ENCODE peak calls at places on chromosomes 16 and 17, in seven cellular contexts. E is CD8-positive, alpha-beta T cell; K is lung; W is brain microvascular endothelial cell; D is left ventricle myocardium inferior; Z is GM12865; Y is AG04450. P is an unnamed sample.

GRCh38 chr17:22669721-22670120 is 977.4 kb downstream of the KCNJ18 start:
- DNase-seq in D (no peak), Y (no peak), K (no peak), E (no peak), W (no peak), Z (no peak), P (no peak)

GRCh38 chr17:56699186-56699895 is 105.8 kb downstream of the NOG start:
- DNase-seq in D (peak), E (no peak), W (peak), K (peak), Z (no peak), Y (peak), P (peak)

GRCh38 chr16:66457888-66458287 is 30.8 kb downstream of the BEAN1 start:
- DNase-seq in Z (no peak), D (no peak), E (no peak), W (no peak), Y (no peak), K (no peak), P (peak)

GRCh38 chr17:64092111-64092510 is 37.8 kb downstream of the ERN1 start:
- DNase-seq in D (no peak), W (no peak), Z (peak), E (no peak), K (no peak), Y (no peak), P (no peak)

GRCh38 chr17:27473748-27474609 is 17.7 kb downstream of the KSR1 start:
- DNase-seq in D (peak), K (peak), Y (no peak), Z (peak), E (peak), W (no peak), P (no peak)

GRCh38 chr17:40038882-40039513 is 15.2 kb downstream of the MED24 start:
- DNase-seq in D (peak), Y (peak), Z (no peak), K (peak), W (peak), E (no peak), P (no peak)

GRCh38 chr16:14240216-14240843 is 169.2 kb downstream of the MRTFB start:
- DNase-seq in K (no peak), D (no peak), W (no peak), Z (no peak), Y (no peak), E (no peak), P (no peak)

GRCh38 chr17:81328925-81329278 is 33.8 kb upstream of the SLC38A10 start:
- DNase-seq in Z (no peak), E (no peak), D (no peak), K (no peak), W (no peak), Y (no peak), P (no peak)

GRCh38 chr17:1769826-1770477 is 8.1 kb downstream of the SERPINF1 start:
- DNase-seq in D (no peak), K (no peak), Z (no peak), Y (no peak), E (peak), W (no peak), P (no peak)

GRCh38 chr16:12337776-12338655 is 361.5 kb downstream of the SNX29 start:
- DNase-seq in W (no peak), E (no peak), K (no peak), Z (no peak), D (no peak), Y (no peak), P (no peak)

GRCh38 chr16:73149329-73149728 is 101.4 kb upstream of the ZFHX3 start:
- DNase-seq in Y (no peak), W (no peak), K (no peak), D (no peak), E (no peak), Z (no peak), P (no peak)

GRCh38 chr16:49717693-49718092 is 138.2 kb downstream of the ZNF423 start:
- DNase-seq in K (no peak), W (no peak), E (no peak), Z (no peak), Y (no peak), D (no peak), P (no peak)

GRCh38 chr17:34725008-34725407 is 145.6 kb downstream of the TMEM132E start:
- DNase-seq in Y (no peak), E (no peak), Z (no peak), K (no peak), W (no peak), D (no peak), P (no peak)

GRCh38 chr17:7114241-7114874 is at the start of gene ASGR2:
- DNase-seq in Y (no peak), K (no peak), D (no peak), W (no peak), Z (no peak), E (no peak), P (no peak)

GRCh38 chr17:56597495-56597990 is 4.0 kb downstream of the NOG start:
- DNase-seq in W (no peak), K (no peak), Z (no peak), Y (no peak), E (no peak), D (no peak), P (no peak)

GRCh38 chr16:27401768-27402568 is at the start of gene IL21R:
- DNase-seq in Y (no peak), D (peak), W (peak), E (peak), Z (peak), K (peak), P (no peak)

GRCh38 chr17:51044964-51045363 is 75.7 kb downstream of the SPAG9 start:
- DNase-seq in K (no peak), W (no peak), Z (no peak), Y (no peak), D (no peak), E (no peak), P (no peak)

GRCh38 chr17:3894927-3895343 is 2.1 kb upstream of the CAMKK1 start:
- DNase-seq in Y (no peak), K (peak), W (no peak), E (no peak), Z (no peak), D (no peak), P (no peak)

GRCh38 chr17:43003542-43004172 is 2.9 kb upstream of the IFI35 start:
- DNase-seq in D (no peak), Z (no peak), Y (no peak), E (no peak), W (no peak), K (no peak), P (no peak)

GRCh38 chr16:89193576-89194293 is 6.6 kb downstream of the SLC22A31 start:
- DNase-seq in E (peak), Z (no peak), W (no peak), D (no peak), Y (no peak), K (no peak), P (no peak)

GRCh38 chr16:89191901-89192184 is 8.5 kb downstream of the SLC22A31 start:
- DNase-seq in D (no peak), W (no peak), E (no peak), Z (no peak), K (no peak), Y (no peak), P (no peak)

GRCh38 chr16:89194340-89195311 is 5.7 kb downstream of the SLC22A31 start:
- DNase-seq in K (no peak), D (no peak), Y (no peak), W (no peak), E (no peak), Z (no peak), P (no peak)

GRCh38 chr16:89191033-89191900 is 9.1 kb downstream of the SLC22A31 start:
- DNase-seq in W (no peak), K (no peak), Z (no peak), Y (no peak), E (peak), D (no peak), P (no peak)

DNA sequence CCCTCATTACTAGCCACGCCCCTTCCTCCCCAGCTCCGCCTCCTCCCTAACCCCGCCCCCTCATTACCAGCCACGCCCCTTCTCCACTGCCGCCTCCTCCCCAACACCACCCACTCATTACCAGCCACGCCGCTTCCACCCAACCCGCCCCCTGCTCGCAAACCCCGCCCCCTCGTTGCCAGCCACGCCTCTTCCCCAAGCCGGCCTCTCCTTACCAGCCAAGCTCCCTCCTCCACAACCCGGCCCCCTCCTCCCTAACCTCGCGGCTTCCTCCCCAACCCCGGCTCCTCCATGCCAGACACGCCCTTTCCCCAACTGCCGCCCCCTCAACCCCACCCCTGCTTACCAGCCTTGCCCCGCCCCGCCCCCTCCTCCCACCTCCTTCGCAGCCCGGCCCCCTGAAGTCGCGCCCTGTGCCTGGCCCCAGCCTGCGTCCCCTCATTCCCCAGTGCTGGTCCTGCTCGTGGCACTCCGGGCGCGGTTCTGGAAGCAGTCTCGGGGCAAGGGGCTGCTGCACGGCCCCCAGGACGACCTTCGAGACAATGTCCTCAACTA is 7.2 kb downstream of the SLC22A31 start:
- DNase-seq in K (peak), E (peak), D (peak), Y (no peak), W (peak), Z (no peak), P (no peak)
- H3K4me3 ChIP-seq in K (no peak), E (no peak), D (no peak), Y (peak), W (no peak), Z (no peak), P (no peak)

GRCh38 chr16:23566724-23567123 is 9.2 kb downstream of the UBFD1 start:
- DNase-seq in W (no peak), Y (no peak), Z (no peak), K (no peak), D (no peak), E (no peak), P (no peak)

GRCh38 chr16:23561586-23561985 is 4.1 kb downstream of the UBFD1 start:
- DNase-seq in D (no peak), E (no peak), Z (no peak), Y (no peak), K (no peak), W (no peak), P (no peak)

GRCh38 chr16:23562505-23562904 is 5.0 kb downstream of the UBFD1 start:
- DNase-seq in W (no peak), Y (no peak), E (no peak), K (no peak), Z (no peak), D (no peak), P (no peak)

GRCh38 chr16:23564964-23565363 is 7.4 kb downstream of the UBFD1 start:
- DNase-seq in Z (no peak), K (no peak), W (no peak), E (no peak), D (peak), Y (no peak), P (no peak)

GRCh38 chr16:23563186-23563585 is 5.7 kb downstream of the UBFD1 start:
- DNase-seq in W (no peak), K (no peak), Y (no peak), E (no peak), D (no peak), Z (no peak), P (no peak)
- H3K4me3 ChIP-seq in W (no peak), K (no peak), Y (no peak), E (no peak), D (no peak), Z (no peak), P (no peak)

GRCh38 chr17:83091257-83092141 is 12.1 kb downstream of the METRNL start:
- DNase-seq in K (peak), D (no peak), Y (no peak), Z (no peak), E (no peak), W (no peak), P (no peak)

GRCh38 chr17:83092931-83093330 is 13.5 kb downstream of the METRNL start:
- DNase-seq in Y (no peak), E (no peak), Z (no peak), K (no peak), D (no peak), W (no peak), P (no peak)

GRCh38 chr17:83090424-83091256 is 11.2 kb downstream of the METRNL start:
- DNase-seq in Z (no peak), W (no peak), Y (no peak), K (no peak), D (no peak), E (no peak), P (no peak)

GRCh38 chr17:83093506-83093905 is 14.1 kb downstream of the METRNL start:
- DNase-seq in Z (no peak), W (no peak), D (no peak), E (no peak), K (no peak), Y (no peak), P (no peak)

DNA sequence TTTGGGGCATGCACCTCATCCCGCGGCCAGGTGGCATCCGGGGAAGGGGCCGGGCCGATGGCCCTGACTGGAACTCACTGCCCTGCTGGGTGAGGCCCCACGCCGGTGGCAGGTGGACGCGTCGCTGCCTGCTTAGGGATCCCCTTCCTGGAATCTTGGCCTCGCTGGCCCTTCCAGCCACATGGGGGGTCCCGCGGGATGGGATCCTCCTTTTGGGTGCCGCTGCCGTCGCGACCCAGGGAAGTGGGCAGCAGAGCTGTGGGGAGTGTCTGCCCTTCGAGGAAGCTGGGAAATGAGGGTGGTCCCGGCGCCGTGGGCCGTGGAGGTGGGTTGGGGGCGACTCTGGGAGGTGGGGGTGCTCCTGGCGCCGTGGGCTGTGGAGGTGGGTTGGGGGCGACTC is 12.8 kb downstream of the METRNL start:
- DNase-seq in E (no peak), K (no peak), D (no peak), Z (no peak), Y (no peak), W (no peak), P (no peak)
- H3K4me3 ChIP-seq in E (no peak), K (no peak), D (peak), Z (no peak), Y (no peak), W (no peak), P (no peak)

DNA sequence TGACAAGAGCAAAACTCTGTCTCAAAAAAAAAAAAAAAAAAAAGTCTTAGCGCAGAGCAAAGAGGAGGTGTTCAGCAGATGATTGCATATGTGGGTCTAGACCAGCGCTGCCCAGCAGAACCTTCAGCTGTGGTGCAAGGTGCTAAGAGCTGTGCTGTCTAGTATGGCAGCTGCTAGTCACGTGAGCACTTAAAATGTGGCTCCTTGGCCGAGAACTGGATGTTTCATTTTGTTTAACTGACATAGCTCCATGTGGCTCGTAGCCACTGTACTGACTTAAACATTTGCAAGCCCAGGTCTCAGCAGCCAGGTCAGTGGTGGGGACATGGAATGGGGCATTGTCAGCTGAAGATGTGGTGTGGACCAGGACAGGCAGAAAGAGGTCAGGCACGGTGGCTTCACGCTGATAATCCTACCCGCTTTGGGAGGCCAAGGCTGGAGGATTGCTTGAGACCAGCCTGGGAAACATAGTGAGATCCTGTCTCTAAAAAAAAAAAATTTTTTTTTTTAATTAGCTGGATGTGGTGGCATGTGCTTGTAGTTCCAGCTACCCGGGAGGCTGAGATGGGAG is 9.2 kb downstream of the C1QTNF1 start:
- DNase-seq in W (no peak), Y (no peak), Z (no peak), E (no peak), D (no peak), K (no peak), P (no peak)
- H3K4me3 ChIP-seq in W (no peak), Y (no peak), Z (no peak), E (no peak), D (no peak), K (no peak), P (no peak)

GRCh38 chr16:4847774-4848587 is 700 bp downstream of the UBN1 start:
- DNase-seq in Y (no peak), Z (no peak), D (peak), K (peak), W (peak), E (peak), P (no peak)

GRCh38 chr16:4846503-4846900 is 586 bp downstream of the GLYR1 start:
- DNase-seq in Z (peak), D (peak), Y (no peak), K (peak), W (peak), E (peak), P (no peak)

GRCh38 chr16:4846901-4847773 is at the start of the genes GLYR1 and UBN1:
- DNase-seq in E (peak), Y (peak), Z (peak), W (peak), K (peak), D (peak), P (peak)

GRCh38 chr16:4852221-4852872 is 5.1 kb downstream of the UBN1 start:
- DNase-seq in D (no peak), Y (no peak), W (peak), Z (no peak), E (no peak), K (no peak), P (no peak)

GRCh38 chr16:4850211-4850610 is 2.9 kb downstream of the UBN1 start:
- DNase-seq in Y (no peak), D (no peak), W (no peak), K (no peak), E (no peak), Z (no peak), P (no peak)
- H3K4me3 ChIP-seq in Y (peak), D (peak), W (peak), K (no peak), E (no peak), Z (no peak), P (no peak)

GRCh38 chr17:12613566-12613965 is 52.1 kb upstream of the MYOCD start:
- DNase-seq in K (no peak), Y (no peak), E (no peak), D (no peak), Z (no peak), W (peak), P (peak)
- H3K4me3 ChIP-seq in K (no peak), Y (no peak), E (no peak), D (no peak), Z (no peak), W (no peak), P (no peak)